ENCODE peak calls at places on chromosome 21, in four cellular contexts. I is upper lobe of right lung, J is left colon, S is Right ventricle myocardium superior. L is an unnamed sample.

GRCh38 chr21:14353712-14354111 is 29.2 kb downstream of the HSPA13 start:
- DNase-seq in I (no peak), J (no peak), S (no peak), L (no peak)

GRCh38 chr21:15437873-15438272 is 291.9 kb upstream of the USP25 start:
- DNase-seq in I (no peak), J (no peak), S (no peak), L (no peak)

GRCh38 chr21:37808261-37808660 is 108.0 kb downstream of the KCNJ6 start:
- DNase-seq in I (no peak), J (no peak), S (no peak), L (no peak)

GRCh38 chr21:43851593-43851992 is 13.4 kb upstream of the AGPAT3 start:
- DNase-seq in I (no peak), J (no peak), S (no peak), L (no peak)

GRCh38 chr21:45011911-45012660 is 62.3 kb upstream of the ADARB1 start:
- DNase-seq in I (peak; percentile 61), J (no peak), S (peak; percentile 39), L (no peak)

GRCh38 chr21:27426196-27426595 is 459.3 kb upstream of the ADAMTS5 start:
- DNase-seq in I (no peak), J (no peak), S (no peak), L (no peak)

GRCh38 chr21:33443174-33443573 is 36.6 kb downstream of the TMEM50B start:
- DNase-seq in I (peak; percentile 76), J (no peak), S (no peak), L (no peak)

GRCh38 chr21:37276377-37276776 is 9.2 kb upstream of the VPS26C start:
- DNase-seq in I (no peak), J (no peak), S (no peak), L (no peak)

GRCh38 chr21:16193758-16194606 is 464.2 kb downstream of the USP25 start:
- DNase-seq in I (peak; percentile 73), J (peak; percentile 26), S (peak; percentile 75), L (peak; percentile 28)

GRCh38 chr21:45228171-45228641 is 59.5 kb downstream of the POFUT2 start:
- DNase-seq in I (no peak), J (no peak), S (no peak), L (no peak)

GRCh38 chr21:15015622-15016471 is 49.0 kb downstream of the NRIP1 start:
- DNase-seq in I (no peak), J (no peak), S (no peak), L (no peak)

L was measured in colonic mucosa.